ENCODE peak calls at places on chromosomes 2 and 18, in six cellular contexts. One of them, this sample, is unnamed.
A peak's percentile ranks its signal among the peaks of the same experiment; 100 is the strongest.

GRCh38 chr2:45068643-45069140 is 59.4 kb upstream of the SIX2 start:
- DNase-seq in activated naive CD4-positive, alpha-beta T cell treated with Interleukin-2 at 50 U/mL for 16 hours: no peak
- DNase-seq in C1 segment of cervical spinal cord: no peak
- DNase-seq in SW480: no peak
- DNase-seq in CD4-positive, CD25-positive, alpha-beta regulatory T cell: no peak
- DNase-seq in HTR-8/SVneo: no peak
- DNase-seq in this sample: no peak

GRCh38 chr2:240250150-240250984 is 109.9 kb upstream of the OTOS start:
- DNase-seq in activated naive CD4-positive, alpha-beta T cell treated with Interleukin-2 at 50 U/mL for 16 hours: no peak
- DNase-seq in C1 segment of cervical spinal cord: no peak
- DNase-seq in SW480: no peak
- DNase-seq in CD4-positive, CD25-positive, alpha-beta regulatory T cell: no peak
- DNase-seq in HTR-8/SVneo: no peak
- DNase-seq in this sample: no peak

GRCh38 chr2:9122367-9122766 is 84.2 kb upstream of the ASAP2 start:
- DNase-seq in C1 segment of cervical spinal cord: no peak
- DNase-seq in activated naive CD4-positive, alpha-beta T cell treated with Interleukin-2 at 50 U/mL for 16 hours: no peak
- DNase-seq in HTR-8/SVneo: no peak
- DNase-seq in SW480: no peak
- DNase-seq in CD4-positive, CD25-positive, alpha-beta regulatory T cell: no peak
- DNase-seq in this sample: no peak

GRCh38 chr2:132037527-132038178 is 124.1 kb downstream of the ANKRD30BL start:
- DNase-seq in SW480: no peak
- DNase-seq in HTR-8/SVneo: no peak
- DNase-seq in activated naive CD4-positive, alpha-beta T cell treated with Interleukin-2 at 50 U/mL for 16 hours: no peak
- DNase-seq in C1 segment of cervical spinal cord: no peak
- DNase-seq in CD4-positive, CD25-positive, alpha-beta regulatory T cell: peak; percentile 1
- DNase-seq in this sample: no peak

GRCh38 chr2:150624001-150624401 is 136.5 kb upstream of the RND3 start:
- DNase-seq in CD4-positive, CD25-positive, alpha-beta regulatory T cell: no peak
- DNase-seq in C1 segment of cervical spinal cord: no peak
- DNase-seq in activated naive CD4-positive, alpha-beta T cell treated with Interleukin-2 at 50 U/mL for 16 hours: no peak
- DNase-seq in HTR-8/SVneo: no peak
- DNase-seq in SW480: no peak
- DNase-seq in this sample: peak; percentile 97

GRCh38 chr2:211035548-211036185 is 479.3 kb downstream of the CPS1 start:
- DNase-seq in HTR-8/SVneo: peak; percentile 0
- DNase-seq in SW480: peak; percentile 12
- DNase-seq in C1 segment of cervical spinal cord: no peak
- DNase-seq in activated naive CD4-positive, alpha-beta T cell treated with Interleukin-2 at 50 U/mL for 16 hours: no peak
- DNase-seq in CD4-positive, CD25-positive, alpha-beta regulatory T cell: no peak
- DNase-seq in this sample: no peak

GRCh38 chr2:237766334-237766733 is 32.2 kb upstream of the RBM44 start:
- DNase-seq in SW480: no peak
- DNase-seq in activated naive CD4-positive, alpha-beta T cell treated with Interleukin-2 at 50 U/mL for 16 hours: no peak
- DNase-seq in C1 segment of cervical spinal cord: no peak
- DNase-seq in CD4-positive, CD25-positive, alpha-beta regulatory T cell: no peak
- DNase-seq in HTR-8/SVneo: no peak
- DNase-seq in this sample: no peak

GRCh38 chr2:232525796-232526195 is at the start of gene CHRND:
- DNase-seq in HTR-8/SVneo: no peak
- DNase-seq in CD4-positive, CD25-positive, alpha-beta regulatory T cell: no peak
- DNase-seq in C1 segment of cervical spinal cord: no peak
- DNase-seq in SW480: peak; percentile 78
- DNase-seq in activated naive CD4-positive, alpha-beta T cell treated with Interleukin-2 at 50 U/mL for 16 hours: no peak
- DNase-seq in this sample: no peak

GRCh38 chr2:225002656-225003045 is 39.6 kb downstream of the DOCK10 start:
- DNase-seq in HTR-8/SVneo: no peak
- DNase-seq in SW480: peak; percentile 41
- DNase-seq in activated naive CD4-positive, alpha-beta T cell treated with Interleukin-2 at 50 U/mL for 16 hours: peak; percentile 23
- DNase-seq in CD4-positive, CD25-positive, alpha-beta regulatory T cell: no peak
- DNase-seq in C1 segment of cervical spinal cord: no peak
- DNase-seq in this sample: no peak

GRCh38 chr18:13436596-13436995 is 218.0 kb downstream of the LDLRAD4 start:
- DNase-seq in HTR-8/SVneo: no peak
- DNase-seq in activated naive CD4-positive, alpha-beta T cell treated with Interleukin-2 at 50 U/mL for 16 hours: peak; percentile 50
- DNase-seq in C1 segment of cervical spinal cord: no peak
- DNase-seq in CD4-positive, CD25-positive, alpha-beta regulatory T cell: peak; percentile 53
- DNase-seq in SW480: no peak
- DNase-seq in this sample: no peak

GRCh38 chr2:240426797-240427721 is 8.4 kb upstream of the GPC1 start:
- DNase-seq in activated naive CD4-positive, alpha-beta T cell treated with Interleukin-2 at 50 U/mL for 16 hours: no peak
- DNase-seq in C1 segment of cervical spinal cord: no peak
- DNase-seq in CD4-positive, CD25-positive, alpha-beta regulatory T cell: no peak
- DNase-seq in SW480: peak; percentile 54
- DNase-seq in HTR-8/SVneo: no peak
- DNase-seq in this sample: no peak

GRCh38 chr2:25982273-25982967 is at the start of gene KIF3C:
- DNase-seq in HTR-8/SVneo: peak; percentile 92
- DNase-seq in activated naive CD4-positive, alpha-beta T cell treated with Interleukin-2 at 50 U/mL for 16 hours: peak; percentile 75
- DNase-seq in SW480: peak; percentile 76
- DNase-seq in C1 segment of cervical spinal cord: no peak
- DNase-seq in CD4-positive, CD25-positive, alpha-beta regulatory T cell: peak; percentile 74
- DNase-seq in this sample: peak; percentile 74

GRCh38 chr2:101930847-101931246 is 60.9 kb upstream of the IL1R2 start:
- DNase-seq in HTR-8/SVneo: no peak
- DNase-seq in C1 segment of cervical spinal cord: no peak
- DNase-seq in CD4-positive, CD25-positive, alpha-beta regulatory T cell: no peak
- DNase-seq in activated naive CD4-positive, alpha-beta T cell treated with Interleukin-2 at 50 U/mL for 16 hours: no peak
- DNase-seq in SW480: no peak
- DNase-seq in this sample: no peak

GRCh38 chr2:191618789-191619185 is 59.1 kb upstream of the NABP1 start:
- DNase-seq in SW480: no peak
- DNase-seq in C1 segment of cervical spinal cord: no peak
- DNase-seq in activated naive CD4-positive, alpha-beta T cell treated with Interleukin-2 at 50 U/mL for 16 hours: no peak
- DNase-seq in CD4-positive, CD25-positive, alpha-beta regulatory T cell: no peak
- DNase-seq in HTR-8/SVneo: no peak
- DNase-seq in this sample: no peak

GRCh38 chr2:10478916-10479315 is 30.8 kb upstream of the ODC1 start:
- DNase-seq in CD4-positive, CD25-positive, alpha-beta regulatory T cell: no peak
- DNase-seq in activated naive CD4-positive, alpha-beta T cell treated with Interleukin-2 at 50 U/mL for 16 hours: no peak
- DNase-seq in C1 segment of cervical spinal cord: no peak
- DNase-seq in SW480: no peak
- DNase-seq in HTR-8/SVneo: no peak
- DNase-seq in this sample: no peak

GRCh38 chr2:231124833-231125232 is at the start of gene HTR2B:
- DNase-seq in SW480: no peak
- DNase-seq in C1 segment of cervical spinal cord: no peak
- DNase-seq in CD4-positive, CD25-positive, alpha-beta regulatory T cell: peak; percentile 16
- DNase-seq in activated naive CD4-positive, alpha-beta T cell treated with Interleukin-2 at 50 U/mL for 16 hours: no peak
- DNase-seq in HTR-8/SVneo: no peak
- DNase-seq in this sample: no peak

GRCh38 chr2:45397292-45397691 is 213.8 kb downstream of the SRBD1 start:
- DNase-seq in activated naive CD4-positive, alpha-beta T cell treated with Interleukin-2 at 50 U/mL for 16 hours: no peak
- DNase-seq in SW480: no peak
- DNase-seq in C1 segment of cervical spinal cord: no peak
- DNase-seq in HTR-8/SVneo: no peak
- DNase-seq in CD4-positive, CD25-positive, alpha-beta regulatory T cell: no peak
- DNase-seq in this sample: no peak

GRCh38 chr2:102850888-102851287 is 89.1 kb downstream of the TMEM182 start:
- DNase-seq in activated naive CD4-positive, alpha-beta T cell treated with Interleukin-2 at 50 U/mL for 16 hours: no peak
- DNase-seq in C1 segment of cervical spinal cord: no peak
- DNase-seq in CD4-positive, CD25-positive, alpha-beta regulatory T cell: no peak
- DNase-seq in SW480: no peak
- DNase-seq in HTR-8/SVneo: no peak
- DNase-seq in this sample: no peak

GRCh38 chr2:206984206-206984605 is 44.9 kb downstream of the CPO start:
- DNase-seq in C1 segment of cervical spinal cord: no peak
- DNase-seq in activated naive CD4-positive, alpha-beta T cell treated with Interleukin-2 at 50 U/mL for 16 hours: no peak
- DNase-seq in HTR-8/SVneo: no peak
- DNase-seq in CD4-positive, CD25-positive, alpha-beta regulatory T cell: no peak
- DNase-seq in SW480: no peak
- DNase-seq in this sample: peak; percentile 17

GRCh38 chr2:163934134-163934533 is 198.3 kb upstream of the FIGN start:
- DNase-seq in C1 segment of cervical spinal cord: no peak
- DNase-seq in SW480: no peak
- DNase-seq in CD4-positive, CD25-positive, alpha-beta regulatory T cell: no peak
- DNase-seq in activated naive CD4-positive, alpha-beta T cell treated with Interleukin-2 at 50 U/mL for 16 hours: no peak
- DNase-seq in HTR-8/SVneo: no peak
- DNase-seq in this sample: no peak

GRCh38 chr18:1370552-1370951 is 465.9 kb downstream of the ADCYAP1 start:
- DNase-seq in CD4-positive, CD25-positive, alpha-beta regulatory T cell: no peak
- DNase-seq in activated naive CD4-positive, alpha-beta T cell treated with Interleukin-2 at 50 U/mL for 16 hours: no peak
- DNase-seq in SW480: no peak
- DNase-seq in C1 segment of cervical spinal cord: no peak
- DNase-seq in HTR-8/SVneo: no peak
- DNase-seq in this sample: no peak

GRCh38 chr18:59054892-59055291 is 84.8 kb upstream of the SEC11C start:
- DNase-seq in HTR-8/SVneo: no peak
- DNase-seq in C1 segment of cervical spinal cord: no peak
- DNase-seq in CD4-positive, CD25-positive, alpha-beta regulatory T cell: no peak
- DNase-seq in activated naive CD4-positive, alpha-beta T cell treated with Interleukin-2 at 50 U/mL for 16 hours: no peak
- DNase-seq in SW480: no peak
- DNase-seq in this sample: no peak

GRCh38 chr18:32553174-32553573 is 82.5 kb upstream of the GAREM1 start:
- DNase-seq in HTR-8/SVneo: no peak
- DNase-seq in CD4-positive, CD25-positive, alpha-beta regulatory T cell: no peak
- DNase-seq in activated naive CD4-positive, alpha-beta T cell treated with Interleukin-2 at 50 U/mL for 16 hours: no peak
- DNase-seq in C1 segment of cervical spinal cord: no peak
- DNase-seq in SW480: no peak
- DNase-seq in this sample: no peak

GRCh38 chr2:146764301-146764700 is 1080.5 kb upstream of the ACVR2A start:
- DNase-seq in CD4-positive, CD25-positive, alpha-beta regulatory T cell: no peak
- DNase-seq in SW480: no peak
- DNase-seq in C1 segment of cervical spinal cord: no peak
- DNase-seq in activated naive CD4-positive, alpha-beta T cell treated with Interleukin-2 at 50 U/mL for 16 hours: no peak
- DNase-seq in HTR-8/SVneo: no peak
- DNase-seq in this sample: no peak

GRCh38 chr18:55300469-55301195 is 287.4 kb downstream of the TCF4 start:
- DNase-seq in HTR-8/SVneo: no peak
- DNase-seq in activated naive CD4-positive, alpha-beta T cell treated with Interleukin-2 at 50 U/mL for 16 hours: no peak
- DNase-seq in CD4-positive, CD25-positive, alpha-beta regulatory T cell: no peak
- DNase-seq in C1 segment of cervical spinal cord: no peak
- DNase-seq in SW480: no peak
- DNase-seq in this sample: no peak

GRCh38 chr18:42185486-42185885 is 230.5 kb downstream of the PIK3C3 start:
- DNase-seq in C1 segment of cervical spinal cord: no peak
- DNase-seq in SW480: no peak
- DNase-seq in CD4-positive, CD25-positive, alpha-beta regulatory T cell: no peak
- DNase-seq in HTR-8/SVneo: no peak
- DNase-seq in activated naive CD4-positive, alpha-beta T cell treated with Interleukin-2 at 50 U/mL for 16 hours: no peak
- DNase-seq in this sample: no peak

GRCh38 chr2:142966281-142966680 is 88.8 kb downstream of the KYNU start:
- DNase-seq in activated naive CD4-positive, alpha-beta T cell treated with Interleukin-2 at 50 U/mL for 16 hours: no peak
- DNase-seq in CD4-positive, CD25-positive, alpha-beta regulatory T cell: no peak
- DNase-seq in C1 segment of cervical spinal cord: no peak
- DNase-seq in HTR-8/SVneo: no peak
- DNase-seq in SW480: no peak
- DNase-seq in this sample: no peak

GRCh38 chr2:84492571-84492970 is 23.7 kb upstream of the DNAH6 start:
- DNase-seq in HTR-8/SVneo: no peak
- DNase-seq in CD4-positive, CD25-positive, alpha-beta regulatory T cell: no peak
- DNase-seq in SW480: peak; percentile 20
- DNase-seq in C1 segment of cervical spinal cord: no peak
- DNase-seq in activated naive CD4-positive, alpha-beta T cell treated with Interleukin-2 at 50 U/mL for 16 hours: no peak
- DNase-seq in this sample: peak; percentile 23

GRCh38 chr2:206971805-206972204 is 32.5 kb downstream of the CPO start:
- DNase-seq in SW480: no peak
- DNase-seq in HTR-8/SVneo: no peak
- DNase-seq in CD4-positive, CD25-positive, alpha-beta regulatory T cell: no peak
- DNase-seq in C1 segment of cervical spinal cord: no peak
- DNase-seq in activated naive CD4-positive, alpha-beta T cell treated with Interleukin-2 at 50 U/mL for 16 hours: no peak
- DNase-seq in this sample: no peak

GRCh38 chr18:12741351-12741750 is 38.5 kb downstream of the PSMG2 start:
- DNase-seq in C1 segment of cervical spinal cord: no peak
- DNase-seq in activated naive CD4-positive, alpha-beta T cell treated with Interleukin-2 at 50 U/mL for 16 hours: no peak
- DNase-seq in SW480: peak; percentile 66
- DNase-seq in CD4-positive, CD25-positive, alpha-beta regulatory T cell: no peak
- DNase-seq in HTR-8/SVneo: peak; percentile 39
- DNase-seq in this sample: no peak

GRCh38 chr2:38076710-38077430 is 919 bp upstream of the CYP1B1 start:
- DNase-seq in SW480: peak; percentile 84
- DNase-seq in HTR-8/SVneo: peak; percentile 85
- DNase-seq in CD4-positive, CD25-positive, alpha-beta regulatory T cell: no peak
- DNase-seq in activated naive CD4-positive, alpha-beta T cell treated with Interleukin-2 at 50 U/mL for 16 hours: peak; percentile 83
- DNase-seq in C1 segment of cervical spinal cord: no peak
- DNase-seq in this sample: no peak

This sample was measured in Kasumi-1.